ENCODE peak calls at places on chromosomes 3 and 15, in nine cellular contexts. W, L, E, Y, Z, V, X, I and S are unnamed samples. For H3K4me1, the result is how much of the 10 kb centered on the place peaks cover.

GRCh38 chr3:133452603-133453313 is 52.9 kb downstream of the BFSP2 start:
- DNase-seq in L (no peak), X (no peak), Z (no peak), W (no peak), Y (no peak), E (no peak), I (no peak), V (no peak), S (no peak)

GRCh38 chr3:128421439-128421836 is 45.3 kb downstream of the DNAJB8 start:
- DNase-seq in I (no peak), L (no peak), X (no peak), Y (no peak), E (no peak), W (no peak), Z (no peak), V (no peak), S (no peak)

GRCh38 chr15:63832620-63833245 is 1.0 kb downstream of the HERC1 start:
- DNase-seq in Y (peak), X (no peak), L (no peak), W (no peak), E (no peak), Z (no peak), V (no peak), I (no peak), S (no peak)

GRCh38 chr3:41574900-41575299 is 375.6 kb downstream of the CTNNB1 start:
- DNase-seq in Z (no peak), W (no peak), L (no peak), X (no peak), I (no peak), Y (no peak), V (no peak), E (no peak), S (no peak)

GRCh38 chr3:16033889-16034687 is 140.4 kb upstream of the GALNT15 start:
- DNase-seq in E (no peak), X (no peak), W (no peak), I (no peak), V (no peak), Z (no peak), Y (no peak), L (no peak), S (no peak)

GRCh38 chr3:113769551-113769950 is 22.7 kb downstream of the ATP6V1A start:
- DNase-seq in I (no peak), V (no peak), X (no peak), Y (peak), E (no peak), Z (no peak), W (no peak), L (peak), S (no peak)

GRCh38 chr3:116288480-116288879 is 156.8 kb downstream of the LSAMP start:
- DNase-seq in I (no peak), E (no peak), V (no peak), W (no peak), X (no peak), Z (peak), Y (no peak), L (no peak), S (no peak)

GRCh38 chr3:97974996-97975395 is 2.8 kb upstream of the RIOX2 start:
- DNase-seq in X (no peak), E (no peak), I (no peak), V (no peak), Y (no peak), Z (no peak), L (no peak), W (no peak), S (no peak)

GRCh38 chr3:115790759-115791158 is 167.4 kb downstream of the GAP43 start:
- DNase-seq in X (peak), V (no peak), E (no peak), Z (no peak), L (peak), W (no peak), Y (peak), I (no peak), S (no peak)

GRCh38 chr15:77327844-77328529 is 91.9 kb downstream of the PEAK1 start:
- DNase-seq in L (no peak), I (no peak), X (no peak), Z (no peak), E (no peak), W (no peak), V (no peak), Y (no peak), S (no peak)

GRCh38 chr3:8371085-8371551 is 130.5 kb upstream of the LMCD1 start:
- DNase-seq in V (no peak), L (peak), Z (no peak), E (no peak), W (no peak), Y (no peak), X (no peak), I (no peak), S (no peak)

GRCh38 chr3:174049443-174049842 is 651.9 kb downstream of the NLGN1 start:
- DNase-seq in I (no peak), W (no peak), Y (no peak), X (no peak), L (no peak), V (no peak), E (no peak), Z (no peak), S (no peak)

GRCh38 chr3:13085846-13086179 is 12.6 kb upstream of the IQSEC1 start:
- DNase-seq in X (no peak), I (no peak), E (no peak), V (no peak), W (no peak), Y (no peak), Z (no peak), L (no peak), S (no peak)

GRCh38 chr3:38648659-38649499 is 608 bp downstream of the SCN5A start:
- DNase-seq in X (no peak), W (peak), Y (peak), L (no peak), I (no peak), V (no peak), Z (no peak), E (no peak), S (no peak)

GRCh38 chr15:60493166-60493565 is 14.2 kb upstream of the ICE2 start:
- DNase-seq in I (no peak), E (no peak), X (no peak), V (no peak), W (no peak), L (no peak), Z (no peak), Y (no peak), S (no peak)

GRCh38 chr3:10804183-10804648 is 11.8 kb upstream of the SLC6A11 start:
- DNase-seq in W (no peak), X (no peak), E (no peak), L (no peak), Z (no peak), V (no peak), Y (no peak), I (no peak), S (no peak)

GRCh38 chr15:57133127-57133968 is 214.9 kb downstream of the TCF12 start:
- DNase-seq in Z (no peak), V (no peak), W (no peak), I (no peak), L (no peak), E (no peak), X (no peak), Y (no peak), S (no peak)

GRCh38 chr3:130081371-130081881 is at the start of gene ALG1L2:
- DNase-seq in V (no peak), E (no peak), L (no peak), Z (no peak), W (no peak), I (no peak), X (no peak), Y (no peak), S (no peak)

GRCh38 chr3:188788621-188789081 is 383.1 kb upstream of the TPRG1 start:
- DNase-seq in W (no peak), Z (no peak), V (no peak), L (no peak), I (no peak), Y (no peak), E (no peak), X (no peak), S (no peak)

GRCh38 chr15:42286445-42287029 is 13.3 kb upstream of the TMEM87A start:
- DNase-seq in Y (no peak), V (no peak), E (no peak), I (no peak), L (no peak), Z (no peak), W (no peak), X (no peak), S (no peak)

GRCh38 chr3:195129072-195129643 is 141.8 kb downstream of the XXYLT1 start:
- DNase-seq in I (no peak), Z (no peak), E (no peak), Y (no peak), L (no peak), X (no peak), W (no peak), V (no peak), S (no peak)

GRCh38 chr3:195135921-195136320 is 135.0 kb downstream of the XXYLT1 start:
- DNase-seq in X (no peak), E (no peak), W (no peak), L (no peak), Y (peak), I (no peak), V (no peak), Z (no peak), S (no peak)

GRCh38 chr3:195129644-195130492 is 141.1 kb downstream of the XXYLT1 start:
- DNase-seq in Y (no peak), W (no peak), L (no peak), X (no peak), Z (peak), V (no peak), E (no peak), I (no peak), S (no peak)

GRCh38 chr3:195131149-195131548 is 139.8 kb downstream of the XXYLT1 start:
- DNase-seq in X (no peak), Y (no peak), E (no peak), Z (no peak), I (no peak), W (no peak), V (no peak), L (no peak), S (no peak)

DNA sequence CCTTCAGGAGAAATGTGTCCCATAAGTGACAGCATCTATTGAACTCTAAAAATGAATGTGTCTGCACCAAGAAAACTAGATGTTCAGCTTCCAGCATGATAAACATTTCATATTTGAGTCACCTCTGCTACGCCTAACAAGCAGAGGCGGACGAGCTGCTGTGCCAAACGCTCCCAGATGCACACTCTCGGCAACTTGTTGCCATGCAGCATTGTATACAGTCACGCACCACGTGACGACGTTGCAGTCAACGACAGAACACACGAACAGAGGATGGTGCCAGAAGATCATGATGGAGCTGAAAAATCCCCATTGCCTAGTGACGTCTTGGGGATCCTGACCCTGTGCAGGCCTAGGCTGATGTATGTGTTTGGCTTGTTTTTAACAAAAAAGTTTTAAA is 137.5 kb downstream of the XXYLT1 start:
- DNase-seq in V (no peak), E (peak), L (no peak), Z (no peak), I (no peak), W (peak), X (peak), Y (no peak), S (no peak)
- H3K4me1 ChIP-seq in V (under half), E (under half), L (under half), Z (under half), I (under half), W (under half), X (under half), Y (under half), S (under half)

DNA sequence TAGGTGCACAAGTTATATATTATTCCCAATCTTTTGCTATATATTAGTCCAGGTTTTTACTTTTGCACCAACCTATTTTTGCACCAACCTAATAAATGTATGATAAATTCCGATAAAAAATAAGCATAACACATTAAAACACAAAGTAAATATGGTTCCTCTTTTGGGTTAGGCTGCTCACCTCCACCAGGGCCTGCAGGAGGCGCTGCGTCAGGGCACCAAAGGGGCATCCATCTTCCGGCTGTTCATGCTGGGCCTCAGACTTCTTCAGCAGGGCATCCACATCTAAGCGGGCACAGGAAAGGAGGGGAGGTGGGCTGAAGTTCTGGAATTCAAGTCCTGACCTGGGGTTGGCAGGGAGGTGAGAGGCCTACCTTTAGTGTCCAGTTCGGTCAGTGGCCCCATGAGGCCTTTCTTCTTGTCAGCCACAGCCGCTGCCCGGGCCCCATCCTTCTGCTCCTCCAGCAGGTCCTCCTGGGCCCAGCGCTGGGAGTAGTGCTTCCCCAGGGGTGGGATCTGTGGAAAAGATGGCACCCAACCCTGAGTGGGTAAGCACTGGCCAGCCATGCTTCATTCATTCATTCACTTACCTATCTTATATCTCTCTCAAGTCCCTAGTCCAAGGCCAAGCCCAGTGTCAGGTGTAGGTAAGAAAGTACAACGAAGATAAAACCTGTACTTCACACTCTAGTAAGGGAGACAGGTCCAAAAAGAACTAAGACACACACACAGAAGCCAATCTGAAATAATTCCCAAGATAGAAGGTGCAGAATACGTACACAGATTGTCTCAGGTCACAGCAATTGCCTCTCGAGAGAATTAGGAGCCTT is 5.2 kb downstream of the TADA3 start:
- DNase-seq in Z (no peak), I (no peak), X (no peak), Y (no peak), E (no peak), V (no peak), W (no peak), L (no peak), S (no peak)
- TF ChIP-seq CTCF in Z (peak), I (no peak), X (no peak), Y (peak), E (peak), V (no peak), W (no peak), L (peak), S (no peak)

GRCh38 chr15:96037584-96037983 is 292.9 kb upstream of the NR2F2 start:
- DNase-seq in E (no peak), I (no peak), V (no peak), W (no peak), L (no peak), Z (peak), X (no peak), Y (no peak), S (no peak)
- TF ChIP-seq EP300 in E (no peak), I (no peak), V (no peak), W (no peak), L (no peak), Z (peak), X (no peak), Y (no peak), S (no peak)

GRCh38 chr15:68794869-68795268 is 25.8 kb downstream of the ANP32A start:
- DNase-seq in I (no peak), V (no peak), E (no peak), Z (no peak), Y (no peak), X (no peak), L (no peak), W (peak), S (no peak)
- H3K4me1 ChIP-seq in I (half or more), V (under half), E (half or more), Z (half or more), Y (under half), X (half or more), L (under half), W (half or more), S (half or more)

DNA sequence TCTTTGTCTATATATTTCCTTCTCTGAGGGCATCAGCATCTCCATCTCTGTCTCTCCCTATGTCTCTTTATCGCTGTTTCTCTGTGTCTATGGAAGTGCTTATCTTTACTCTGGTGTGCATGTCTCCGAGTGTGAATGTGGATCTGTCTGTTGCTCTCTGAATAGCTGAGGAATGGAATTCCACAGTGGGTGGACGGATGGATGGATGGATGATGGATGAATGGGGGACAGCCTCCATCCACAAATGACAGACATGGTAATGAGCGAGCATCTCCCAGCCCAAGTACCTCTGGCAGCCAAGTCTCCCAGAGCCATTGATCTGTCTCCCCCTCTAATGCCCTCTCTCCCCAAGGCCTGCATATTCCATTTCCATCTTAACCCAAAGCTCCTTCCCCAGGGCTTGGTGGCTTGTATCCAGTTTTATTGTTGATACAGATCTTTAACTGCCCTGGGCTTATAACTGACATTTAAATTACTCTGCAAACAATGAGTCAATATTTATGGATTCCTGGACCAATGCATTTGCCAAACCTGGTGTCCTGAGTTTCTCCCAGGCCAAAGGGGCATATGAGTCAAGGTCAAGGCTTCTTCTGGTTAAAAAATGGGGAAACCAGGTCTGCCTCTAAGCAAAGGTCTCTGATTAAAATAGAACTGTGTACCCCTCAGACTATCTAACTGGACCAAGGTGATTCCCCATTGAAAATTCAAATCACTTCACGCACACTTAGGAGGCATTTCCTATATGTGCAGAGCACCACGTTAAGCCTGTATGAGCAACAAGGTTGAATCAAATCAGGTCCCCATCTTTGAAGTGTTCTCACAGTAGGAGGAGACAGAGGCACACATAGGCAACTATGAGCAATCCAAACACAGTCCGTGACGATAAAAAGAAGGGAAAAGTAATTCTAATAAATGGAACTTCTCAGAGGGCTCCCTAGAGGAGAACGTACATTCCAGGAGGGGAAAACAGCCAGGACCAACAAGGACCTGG is 109.9 kb downstream of the TLE3 start:
- DNase-seq in V (no peak), Z (no peak), Y (no peak), E (no peak), X (no peak), W (no peak), L (no peak), I (no peak), S (no peak)
- TF ChIP-seq CTCF in V (no peak), Z (no peak), Y (no peak), E (no peak), X (no peak), W (no peak), L (no peak), I (no peak), S (no peak)

GRCh38 chr3:135907422-135908165 is 57.9 kb upstream of the PPP2R3A start:
- DNase-seq in L (no peak), W (no peak), Z (no peak), X (peak), Y (no peak), E (no peak), I (no peak), V (no peak), S (no peak)
- TF ChIP-seq EP300 in L (no peak), W (no peak), Z (no peak), X (no peak), Y (no peak), E (no peak), I (no peak), V (no peak), S (no peak)

GRCh38 chr15:68817304-68818087 is 3.2 kb downstream of the ANP32A start:
- DNase-seq in Y (peak), Z (no peak), V (peak), W (peak), I (peak), E (peak), X (peak), L (peak), S (peak)

GRCh38 chr15:68816795-68817303 is 3.8 kb downstream of the ANP32A start:
- DNase-seq in I (no peak), X (peak), Y (no peak), L (no peak), V (no peak), W (no peak), E (peak), Z (no peak), S (no peak)

GRCh38 chr15:68818671-68819450 is 1.8 kb downstream of the ANP32A start:
- DNase-seq in E (peak), L (peak), I (no peak), Y (peak), Z (no peak), X (peak), V (peak), W (peak), S (peak)

GRCh38 chr15:68819451-68820204 is 1.1 kb downstream of the ANP32A start:
- DNase-seq in E (peak), Z (no peak), L (peak), W (peak), I (no peak), V (peak), X (peak), Y (peak), S (peak)

GRCh38 chr15:68818088-68818670 is 2.5 kb downstream of the ANP32A start:
- DNase-seq in X (peak), E (peak), Z (no peak), W (peak), Y (peak), V (peak), I (peak), L (peak), S (peak)
- H3K4me1 ChIP-seq in X (under half), E (under half), Z (under half), W (half or more), Y (under half), V (under half), I (under half), L (under half), S (half or more)

GRCh38 chr15:38872732-38873131 is 308.1 kb upstream of the RASGRP1 start:
- DNase-seq in Z (no peak), V (no peak), Y (no peak), W (no peak), X (no peak), E (no peak), I (no peak), L (no peak), S (no peak)

GRCh38 chr15:38871638-38872037 is 307.0 kb upstream of the RASGRP1 start:
- DNase-seq in I (no peak), W (no peak), Y (no peak), L (no peak), E (no peak), V (no peak), X (no peak), Z (no peak), S (no peak)

GRCh38 chr15:38876211-38876610 is 311.6 kb upstream of the RASGRP1 start:
- DNase-seq in X (no peak), W (no peak), E (no peak), L (no peak), Y (no peak), Z (no peak), V (no peak), I (no peak), S (no peak)

GRCh38 chr15:38874464-38874863 is 309.9 kb upstream of the RASGRP1 start:
- DNase-seq in E (no peak), I (no peak), W (no peak), Y (no peak), X (peak), V (no peak), Z (no peak), L (no peak), S (no peak)

GRCh38 chr15:38873151-38873550 is 308.5 kb upstream of the RASGRP1 start:
- DNase-seq in L (no peak), I (no peak), Z (no peak), W (no peak), E (no peak), X (no peak), V (no peak), Y (no peak), S (no peak)
- TF ChIP-seq CTCF in L (no peak), I (no peak), Z (no peak), W (no peak), E (no peak), X (no peak), V (no peak), Y (no peak), S (no peak)

GRCh38 chr3:107271787-107272387 is 105.4 kb upstream of the CCDC54 start:
- DNase-seq in W (no peak), Z (no peak), X (no peak), Y (peak), V (no peak), L (peak), E (no peak), I (no peak), S (no peak)
- TF ChIP-seq EP300 in W (no peak), Z (no peak), X (no peak), Y (no peak), V (no peak), L (no peak), E (no peak), I (no peak), S (no peak)